ENCODE peak calls at places on chromosomes 11 and 22, in four cellular contexts. Z is brain microvascular endothelial cell, U is germinal center, P is fibroblast of lung. C is an unnamed sample.

GRCh38 chr11:107453594-107454286 is 3.9 kb downstream of the CWF19L2 start:
- DNase-seq in Z (no peak), P (no peak), U (no peak), C (no peak)

GRCh38 chr11:45411221-45411946 is 125.2 kb upstream of the SYT13 start:
- DNase-seq in P (peak; percentile 5), Z (peak; percentile 14), U (no peak), C (peak; percentile 32)

GRCh38 chr22:46848227-46848626 is 85.8 kb downstream of the TBC1D22A start:
- DNase-seq in U (no peak), Z (peak; percentile 20), P (peak; percentile 15), C (no peak)

GRCh38 chr22:28629420-28630184 is 50.0 kb downstream of the TTC28 start:
- DNase-seq in U (no peak), P (peak; percentile 38), Z (no peak), C (no peak)

GRCh38 chr11:96967616-96968015 is 577.8 kb downstream of the JRKL start:
- DNase-seq in Z (no peak), P (peak; percentile 6), U (no peak), C (no peak)

GRCh38 chr11:17531071-17531817 is 13.0 kb downstream of the USH1C start:
- DNase-seq in U (no peak), P (no peak), Z (no peak), C (no peak)

GRCh38 chr22:49333206-49333605 is 494.5 kb downstream of the BRD1 start:
- DNase-seq in U (no peak), Z (no peak), P (no peak), C (no peak)

GRCh38 chr11:57240757-57241156 is 3.7 kb upstream of the APLNR start:
- DNase-seq in U (no peak), Z (no peak), P (no peak), C (no peak)

GRCh38 chr11:66045177-66045639 is 3.8 kb downstream of the GAL3ST3 start:
- DNase-seq in U (peak; percentile 93), P (peak; percentile 74), Z (peak; percentile 36), C (peak; percentile 45)

GRCh38 chr11:31796523-31797226 is 14.4 kb downstream of the PAX6 start:
- DNase-seq in U (no peak), Z (no peak), P (no peak), C (no peak)

GRCh38 chr22:35734517-35734827 is 16.8 kb downstream of the APOL5 start:
- DNase-seq in U (no peak), Z (no peak), P (no peak), C (no peak)

GRCh38 chr11:94469416-94469815 is 24.2 kb downstream of the MRE11 start:
- DNase-seq in U (no peak), P (no peak), Z (no peak), C (no peak)

GRCh38 chr11:16081756-16082531 is 274.4 kb downstream of the SOX6 start:
- DNase-seq in P (peak; percentile 12), U (no peak), Z (no peak), C (no peak)

GRCh38 chr22:17305076-17305475 is 64.2 kb upstream of the CECR2 start:
- DNase-seq in P (no peak), U (no peak), Z (no peak), C (no peak)

GRCh38 chr22:38432264-38432663 is 22.7 kb downstream of the KCNJ4 start:
- DNase-seq in P (no peak), Z (no peak), U (no peak), C (no peak)

GRCh38 chr22:24189249-24190158 is 8.2 kb downstream of the SUSD2 start:
- DNase-seq in P (peak; percentile 60), Z (peak; percentile 37), U (peak; percentile 67), C (peak; percentile 32)

GRCh38 chr22:42437488-42438292 is 5.5 kb upstream of the NFAM1 start:
- DNase-seq in U (peak; percentile 81), P (peak; percentile 33), Z (peak; percentile 11), C (no peak)

GRCh38 chr11:13042873-13043338 is 33.8 kb downstream of the RASSF10 start:
- DNase-seq in Z (no peak), U (no peak), P (no peak), C (no peak)

GRCh38 chr22:40218152-40218551 is 40.4 kb downstream of the TNRC6B start:
- DNase-seq in P (no peak), U (no peak), Z (no peak), C (no peak)

GRCh38 chr11:68843703-68844312 is 2.1 kb upstream of the CPT1A start:
- DNase-seq in P (peak; percentile 15), Z (no peak), U (peak; percentile 82), C (no peak)

GRCh38 chr22:17846326-17846992 is 72.2 kb upstream of the BID start:
- DNase-seq in U (no peak), P (peak; percentile 10), Z (no peak), C (peak; percentile 44)

GRCh38 chr22:44191036-44191454 is 10.3 kb downstream of the PARVG start:
- DNase-seq in Z (no peak), P (peak; percentile 8), U (peak; percentile 60), C (no peak)

GRCh38 chr22:23402275-23403151 is 177.6 kb downstream of the IGLL1 start:
- DNase-seq in P (peak; percentile 21), U (peak; percentile 82), Z (peak; percentile 28), C (no peak)

GRCh38 chr11:43825217-43825816 is 55.3 kb upstream of the ALKBH3 start:
- DNase-seq in Z (peak; percentile 27), P (peak; percentile 55), U (peak; percentile 4), C (no peak)

GRCh38 chr11:122025757-122026156 is 90.3 kb downstream of the BLID start:
- DNase-seq in P (no peak), Z (no peak), U (no peak), C (no peak)

GRCh38 chr11:125170406-125171031 is 6.0 kb downstream of the PKNOX2 start:
- DNase-seq in P (peak; percentile 97), U (no peak), Z (peak; percentile 87), C (peak; percentile 69)

GRCh38 chr11:27040302-27041115 is at the start of gene BBOX1:
- DNase-seq in P (no peak), Z (no peak), U (no peak), C (no peak)

GRCh38 chr11:43418197-43418596 is 59.5 kb downstream of the TTC17 start:
- DNase-seq in Z (no peak), U (no peak), P (no peak), C (no peak)

GRCh38 chr11:85406841-85407240 is 220.3 kb downstream of the DLG2 start:
- DNase-seq in U (no peak), P (no peak), Z (no peak), C (no peak)

GRCh38 chr11:87036756-87037449 is 831 bp upstream of the TMEM135 start:
- DNase-seq in P (no peak), U (no peak), Z (no peak), C (no peak)

GRCh38 chr22:48893288-48894063 is 934.2 kb downstream of the BRD1 start:
- DNase-seq in P (no peak), Z (no peak), U (no peak), C (no peak)

GRCh38 chr22:27642104-27642800 is 159.3 kb downstream of the MN1 start:
- DNase-seq in P (no peak), U (no peak), Z (no peak), C (no peak)

GRCh38 chr22:40247976-40248375 is 70.3 kb downstream of the TNRC6B start:
- DNase-seq in Z (no peak), P (no peak), U (no peak), C (no peak)

GRCh38 chr11:65159005-65159404 is 11.0 kb upstream of the SPDYC start:
- DNase-seq in U (peak; percentile 68), Z (no peak), P (no peak), C (no peak)

GRCh38 chr22:26892401-26893033 is 235.1 kb downstream of the MIAT start:
- DNase-seq in Z (no peak), U (no peak), P (no peak), C (no peak)

GRCh38 chr22:20857838-20858614 is 585 bp downstream of the PI4KA start:
- DNase-seq in P (peak; percentile 84), Z (peak; percentile 78), U (peak; percentile 69), C (peak; percentile 61)

GRCh38 chr11:134164490-134165370 is 59.0 kb downstream of the NCAPD3 start:
- DNase-seq in U (no peak), P (no peak), Z (no peak), C (no peak)

GRCh38 chr11:45001466-45002165 is 50.9 kb upstream of the TP53I11 start:
- DNase-seq in Z (no peak), U (no peak), P (no peak), C (no peak)